ENCODE peak calls at places on chromosomes 16 and 17, in seven cellular contexts. D is Right ventricle myocardium superior; T is Kasumi-1; J is activated CD8-positive, alpha-beta T cell treated with anti-CD3 and anti-CD28 coated beads, Interleukin-2, amount 10 ng/mL, durations not matched to agents 7 days and 5 days; Q is body of pancreas; L is ELF-1; C is effector CD4-positive, alpha-beta T cell. X is an unnamed sample.

GRCh38 chr17:48472485-48473281 is 42.7 kb upstream of the SKAP1 start:
- DNase-seq in C (no peak), J (no peak), L (peak), D (no peak), Q (no peak), T (no peak), X (peak)

GRCh38 chr16:12157510-12158093 is 181.1 kb downstream of the SNX29 start:
- DNase-seq in L (no peak), Q (no peak), C (no peak), J (no peak), D (no peak), T (no peak), X (peak)

GRCh38 chr16:2675021-2675420 is 7.3 kb upstream of the KCTD5 start:
- DNase-seq in C (no peak), T (no peak), Q (no peak), L (no peak), J (no peak), D (no peak), X (no peak)

GRCh38 chr17:36148559-36149295 is 27.7 kb downstream of the TBC1D3B start:
- DNase-seq in L (peak), J (peak), T (peak), C (peak), D (peak), Q (peak), X (peak)

GRCh38 chr17:1234455-1234854 is 35.8 kb upstream of the BHLHA9 start:
- DNase-seq in Q (no peak), D (no peak), T (no peak), C (no peak), L (no peak), J (no peak), X (no peak)

GRCh38 chr16:89697161-89697615 is 4.3 kb downstream of the SPATA2L start:
- DNase-seq in L (no peak), T (no peak), D (peak), J (no peak), Q (peak), C (no peak), X (no peak)

GRCh38 chr16:77169650-77170236 is 21.2 kb upstream of the MON1B start:
- DNase-seq in J (peak), L (peak), C (peak), Q (peak), T (peak), D (no peak), X (peak)

GRCh38 chr17:43877031-43877430 is 30.1 kb downstream of the CD300LG start:
- DNase-seq in Q (no peak), T (no peak), C (no peak), D (no peak), L (no peak), J (no peak), X (no peak)

GRCh38 chr17:78935419-78936323 is 10.5 kb upstream of the TIMP2 start:
- DNase-seq in D (peak), C (no peak), Q (no peak), L (peak), J (no peak), T (no peak), X (no peak)

GRCh38 chr16:49337814-49338350 is 35.7 kb upstream of the C16orf78 start:
- DNase-seq in T (no peak), C (no peak), J (no peak), D (no peak), Q (no peak), L (no peak), X (no peak)

GRCh38 chr17:80408872-80409271 is 6.1 kb upstream of the ENDOV start:
- DNase-seq in Q (peak), L (no peak), J (no peak), D (no peak), T (no peak), C (no peak), X (no peak)

GRCh38 chr16:888901-889570 is 81.7 kb downstream of the LMF1 start:
- DNase-seq in J (no peak), D (peak), C (no peak), T (no peak), Q (no peak), L (no peak), X (no peak)

GRCh38 chr17:71304498-71305158 is 816.2 kb upstream of the SOX9 start:
- DNase-seq in L (peak), T (no peak), J (no peak), C (no peak), Q (no peak), D (no peak), X (peak)

GRCh38 chr17:64171041-64171440 is 41.1 kb upstream of the ERN1 start:
- DNase-seq in Q (no peak), L (no peak), C (no peak), D (no peak), T (no peak), J (no peak), X (no peak)

GRCh38 chr16:53071748-53072301 is 17.0 kb downstream of the CHD9 start:
- DNase-seq in L (no peak), D (peak), Q (peak), C (no peak), T (peak), J (no peak), X (no peak)

GRCh38 chr16:52574105-52574437 is 27.1 kb upstream of the TOX3 start:
- DNase-seq in L (no peak), J (no peak), Q (no peak), T (no peak), C (no peak), D (no peak), X (no peak)

GRCh38 chr17:77231076-77231871 is 90.5 kb downstream of the SEC14L1 start:
- DNase-seq in L (peak), T (no peak), Q (no peak), J (no peak), C (no peak), D (no peak), X (no peak)

GRCh38 chr17:31780436-31780835 is 78.6 kb downstream of the COPRS start:
- DNase-seq in D (no peak), C (no peak), T (no peak), L (no peak), J (no peak), Q (no peak), X (no peak)

GRCh38 chr16:13935408-13935807 is 15.5 kb downstream of the ERCC4 start:
- DNase-seq in J (no peak), T (no peak), Q (no peak), D (no peak), C (no peak), L (peak), X (peak)

GRCh38 chr16:22665048-22665797 is 148.7 kb upstream of the HS3ST2 start:
- DNase-seq in L (no peak), T (no peak), C (no peak), J (no peak), D (no peak), Q (no peak), X (no peak)

GRCh38 chr17:80970762-80971703 is 20.6 kb upstream of the CHMP6 start:
- DNase-seq in Q (no peak), D (no peak), C (no peak), J (no peak), L (no peak), T (no peak), X (no peak)

GRCh38 chr17:80146121-80147034 is 550 bp downstream of the EIF4A3 start:
- DNase-seq in Q (peak), L (no peak), C (no peak), T (peak), D (no peak), J (peak), X (peak)

GRCh38 chr17:1942066-1942365 is 83.1 kb downstream of the RTN4RL1 start:
- DNase-seq in D (no peak), J (no peak), T (no peak), C (no peak), L (no peak), Q (no peak), X (no peak)

GRCh38 chr17:81920612-81921530 is 2.9 kb upstream of the SIRT7 start:
- DNase-seq in D (no peak), T (no peak), C (no peak), Q (no peak), J (no peak), L (no peak), X (no peak)

GRCh38 chr16:50441758-50442157 is 73.0 kb upstream of the BRD7 start:
- DNase-seq in D (no peak), Q (no peak), C (no peak), J (no peak), L (no peak), T (no peak), X (peak)

GRCh38 chr17:73305845-73306836 is 5.7 kb downstream of the CDC42EP4 start:
- DNase-seq in L (peak), D (no peak), C (no peak), T (no peak), J (no peak), Q (no peak), X (no peak)

GRCh38 chr16:56870271-56870888 is 5.4 kb downstream of the SLC12A3 start:
- DNase-seq in L (no peak), T (no peak), C (no peak), J (no peak), D (no peak), Q (no peak), X (no peak)

GRCh38 chr16:83517398-83517797 is 290.4 kb upstream of the HSBP1 start:
- DNase-seq in Q (no peak), T (no peak), J (no peak), D (no peak), L (no peak), C (no peak), X (peak)

GRCh38 chr16:4403133-4403949 is 13.1 kb downstream of the CORO7 start:
- DNase-seq in Q (no peak), J (no peak), L (no peak), C (no peak), T (no peak), D (no peak), X (no peak)

GRCh38 chr16:20901441-20902112 is 1.0 kb downstream of the LYRM1 start:
- DNase-seq in C (peak), D (peak), T (peak), J (peak), L (peak), Q (peak), X (peak)

GRCh38 chr16:29024280-29024679 is 39.4 kb downstream of the LAT start:
- DNase-seq in C (no peak), L (no peak), T (no peak), Q (no peak), J (no peak), D (no peak), X (no peak)

GRCh38 chr17:31274252-31274651 is 22.8 kb downstream of the OMG start:
- DNase-seq in Q (peak), C (no peak), D (no peak), T (peak), J (no peak), L (no peak), X (no peak)

GRCh38 chr17:29393451-29393850 is 3.3 kb downstream of the TAOK1 start:
- DNase-seq in J (no peak), L (no peak), Q (no peak), D (no peak), C (no peak), T (peak), X (no peak)

GRCh38 chr17:82892869-82893565 is 53.2 kb upstream of the ZNF750 start:
- DNase-seq in J (peak), C (peak), D (peak), Q (no peak), T (no peak), L (no peak), X (no peak)